ENCODE peak calls at places on chromosomes 3 and 15, in five cellular contexts. U is DND-41, G is breast epithelium, P is stomach, M is RWPE1. D is an unnamed sample.

GRCh38 chr15:46897266-46897665 is 820.0 kb upstream of the SEMA6D start:
- DNase-seq in P (no peak), U (no peak), M (no peak), G (no peak), D (no peak)

GRCh38 chr3:195914648-195915473 is 6.5 kb upstream of the TNK2 start:
- DNase-seq in P (peak), G (peak), U (peak), M (peak), D (no peak)

GRCh38 chr15:40355976-40356585 is 1.9 kb upstream of the DISP2 start:
- DNase-seq in M (no peak), U (no peak), P (no peak), G (no peak), D (no peak)

GRCh38 chr15:31465083-31465955 is 138.7 kb downstream of the KLF13 start:
- DNase-seq in M (peak), G (no peak), U (no peak), P (peak), D (no peak)

GRCh38 chr3:145906755-145907154 is 254.2 kb downstream of the PLOD2 start:
- DNase-seq in G (no peak), P (no peak), M (no peak), U (no peak), D (no peak)

GRCh38 chr15:60519218-60519617 is 40.3 kb upstream of the ICE2 start:
- DNase-seq in U (no peak), P (no peak), G (no peak), M (no peak), D (no peak)

GRCh38 chr3:138921316-138922292 is 25.3 kb downstream of the FOXL2 start:
- DNase-seq in P (no peak), M (peak), G (no peak), U (no peak), D (no peak)

GRCh38 chr3:104437891-104438290 is 928.8 kb upstream of the ALCAM start:
- DNase-seq in U (no peak), P (no peak), M (no peak), G (no peak), D (no peak)

GRCh38 chr3:141413387-141414140 is 45.3 kb downstream of the ZBTB38 start:
- DNase-seq in M (no peak), P (no peak), U (no peak), G (no peak), D (no peak)

GRCh38 chr3:117752984-117753717 is 1043.6 kb downstream of the TUSC7 start:
- DNase-seq in G (no peak), M (no peak), P (no peak), U (no peak), D (no peak)

GRCh38 chr3:129622418-129622872 is 16.0 kb upstream of the PLXND1 start:
- DNase-seq in U (no peak), P (no peak), M (no peak), G (no peak), D (no peak)

GRCh38 chr3:129623447-129624118 is 17.1 kb upstream of the PLXND1 start:
- DNase-seq in M (no peak), U (no peak), G (peak), P (peak), D (no peak)

GRCh38 chr3:129624347-129625070 is 18.0 kb upstream of the PLXND1 start:
- DNase-seq in U (no peak), G (no peak), M (no peak), P (no peak), D (no peak)

GRCh38 chr3:129621626-129622417 is 15.3 kb upstream of the PLXND1 start:
- DNase-seq in P (no peak), M (no peak), U (no peak), G (no peak), D (no peak)

DNA sequence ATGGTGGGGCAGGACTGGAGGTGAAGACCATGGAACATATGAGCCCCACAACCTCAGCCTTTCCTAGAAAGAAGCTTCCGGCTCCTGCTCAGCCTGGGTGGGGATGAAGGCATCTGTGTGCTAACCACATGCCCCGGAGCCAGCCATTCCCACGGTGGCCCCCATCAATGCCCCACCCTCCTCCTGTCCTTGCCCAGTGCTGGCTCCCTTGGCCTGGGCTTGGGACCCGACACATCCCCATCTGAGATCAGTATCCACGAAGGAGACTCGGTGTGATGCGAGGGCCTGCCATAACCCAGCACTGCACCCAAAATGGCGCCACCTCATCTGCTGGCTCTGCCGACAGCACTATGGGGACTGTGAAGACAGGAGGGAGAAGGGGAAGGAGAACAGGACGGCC is 16.5 kb upstream of the PLXND1 start:
- DNase-seq in P (no peak), M (no peak), G (no peak), U (no peak), D (no peak)
- H3K27ac ChIP-seq in P (peak), M (no peak), G (peak), U (no peak), D (no peak)

GRCh38 chr3:171684226-171684625 is 126.1 kb downstream of the PLD1 start:
- DNase-seq in M (no peak), U (no peak), G (no peak), P (no peak), D (no peak)

GRCh38 chr3:171687064-171687463 is 123.2 kb downstream of the PLD1 start:
- DNase-seq in M (no peak), P (no peak), G (no peak), U (no peak), D (no peak)

GRCh38 chr3:171687998-171688397 is 122.3 kb downstream of the PLD1 start:
- DNase-seq in M (no peak), U (no peak), G (no peak), P (no peak), D (no peak)

GRCh38 chr3:171682743-171683142 is 127.5 kb downstream of the PLD1 start:
- DNase-seq in U (no peak), G (no peak), P (no peak), M (no peak), D (no peak)

DNA sequence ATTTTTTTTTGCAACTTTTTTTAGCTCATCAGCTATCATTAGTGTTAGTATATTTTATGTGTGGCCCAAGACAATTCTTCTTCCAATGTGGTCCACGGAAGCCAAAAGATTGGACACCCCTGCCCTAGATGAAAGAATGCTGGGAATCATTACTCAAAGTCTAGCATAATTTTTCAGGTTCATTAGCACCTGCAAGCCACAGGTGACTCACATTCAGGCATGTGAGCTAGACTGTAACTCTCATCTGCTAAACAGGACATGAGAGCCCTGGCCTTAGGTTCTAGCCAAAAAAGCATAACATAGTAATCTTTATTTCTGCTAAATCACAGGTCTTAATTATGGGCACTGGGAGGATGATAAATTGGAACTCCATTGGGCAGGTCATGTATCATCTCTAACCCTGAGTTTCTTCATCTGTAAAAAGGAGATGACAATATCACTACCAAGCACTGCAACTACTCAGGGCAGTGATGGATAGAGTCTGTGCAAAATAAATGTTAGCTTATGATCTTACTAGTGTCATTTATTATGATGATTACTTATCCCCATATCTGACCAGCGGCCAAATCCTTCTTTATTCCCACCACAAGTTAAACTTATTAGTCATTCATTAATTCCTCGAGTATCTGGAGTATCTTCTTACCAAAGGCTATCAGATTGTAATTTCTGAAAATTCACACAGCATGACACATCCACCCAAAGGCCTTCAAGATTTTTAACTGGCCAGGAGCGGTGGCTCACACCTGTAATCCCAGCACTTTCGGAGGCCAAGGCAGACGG is 125.0 kb downstream of the PLD1 start:
- DNase-seq in P (no peak), M (no peak), U (no peak), G (no peak), D (no peak)
- H3K27ac ChIP-seq in P (no peak), M (no peak), U (no peak), G (no peak), D (no peak)

GRCh38 chr3:7897643-7898042 is 604.0 kb upstream of the LMCD1 start:
- DNase-seq in M (no peak), G (no peak), U (no peak), P (no peak), D (no peak)
- H3K27ac ChIP-seq in M (no peak), G (no peak), U (no peak), P (no peak), D (peak)

GRCh38 chr15:43883571-43883970 is 56.8 kb downstream of the WDR76 start:
- DNase-seq in M (no peak), U (no peak), P (no peak), G (no peak), D (no peak)

GRCh38 chr15:43881944-43882343 is 55.1 kb downstream of the WDR76 start:
- DNase-seq in U (no peak), P (no peak), M (no peak), G (no peak), D (peak)

GRCh38 chr15:43879386-43880355 is 52.9 kb downstream of the WDR76 start:
- DNase-seq in G (no peak), P (no peak), M (no peak), U (no peak), D (no peak)

GRCh38 chr15:43878466-43878865 is 51.7 kb downstream of the WDR76 start:
- DNase-seq in M (no peak), U (no peak), G (no peak), P (no peak), D (no peak)

DNA sequence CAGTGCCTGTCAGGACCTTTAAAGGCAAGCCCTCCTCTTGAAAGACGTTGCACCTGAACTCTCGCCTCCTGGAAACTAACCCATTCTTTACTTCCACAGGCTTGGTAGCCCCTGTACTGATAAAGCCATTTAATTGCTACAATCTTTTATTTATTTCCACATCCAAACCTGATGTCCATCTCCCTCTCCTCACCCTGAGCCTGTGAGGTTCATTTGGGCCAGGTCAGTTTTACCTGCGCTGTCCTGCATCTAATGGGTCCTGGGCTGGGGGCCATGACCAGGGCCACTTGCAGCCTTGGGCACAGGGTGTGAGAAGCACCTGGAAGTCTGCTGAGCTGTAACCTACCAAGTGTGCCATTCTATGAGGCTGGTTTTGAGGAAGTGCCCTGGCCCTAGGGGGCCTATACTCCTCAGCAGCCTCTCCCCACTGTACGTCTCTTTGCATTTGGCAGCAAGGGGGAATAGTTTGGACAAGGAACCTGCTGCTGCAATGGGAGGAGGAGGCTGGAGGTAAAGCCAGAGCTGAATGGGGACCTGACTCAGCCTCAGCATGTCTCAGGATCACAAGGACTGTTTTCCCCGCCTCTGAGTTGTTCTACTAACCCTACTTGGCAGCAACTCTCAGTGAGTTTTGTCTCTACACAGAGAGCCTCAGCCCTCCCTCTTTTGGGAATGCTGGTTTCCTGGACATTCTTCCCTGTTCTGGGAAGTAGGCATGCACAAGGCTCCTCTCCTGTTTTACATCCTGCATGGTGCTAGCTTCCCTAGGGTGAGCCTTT is 53.8 kb downstream of the WDR76 start:
- DNase-seq in G (no peak), P (no peak), U (no peak), M (no peak), D (no peak)
- H3K27ac ChIP-seq in G (no peak), P (no peak), U (no peak), M (peak), D (peak)

GRCh38 chr15:51190424-51191068 is 95.8 kb upstream of the TNFAIP8L3 start:
- DNase-seq in U (no peak), M (no peak), P (no peak), G (no peak), D (no peak)
- H3K27ac ChIP-seq in U (no peak), M (no peak), P (no peak), G (peak), D (no peak)

DNA sequence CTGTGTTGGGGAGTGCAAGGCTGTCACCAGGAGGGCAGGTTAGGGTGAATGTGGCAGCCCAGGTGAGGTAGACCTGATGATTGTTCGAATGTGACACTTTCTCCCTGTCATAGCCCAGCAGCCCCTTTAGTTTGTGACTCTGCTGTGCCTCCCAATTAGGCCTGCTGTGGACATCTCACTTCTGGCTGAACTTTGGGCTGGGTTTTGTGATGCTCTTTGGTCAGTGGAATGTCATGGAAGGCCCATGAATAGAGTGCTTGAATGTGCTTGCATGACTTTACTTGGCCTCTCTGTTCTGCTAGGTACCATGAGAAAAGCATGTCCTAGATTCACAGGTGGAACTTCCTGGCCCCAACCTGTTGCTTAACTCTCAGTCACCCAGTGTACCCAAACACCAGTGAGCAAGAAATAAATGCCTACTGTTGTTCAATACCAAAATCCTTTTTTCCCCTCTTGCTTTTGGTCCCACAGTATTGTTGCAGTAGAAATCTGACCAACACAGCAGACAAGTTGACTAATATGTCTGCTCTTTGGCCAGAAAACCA is 249.7 kb downstream of the PTPRG start:
- DNase-seq in P (no peak), M (no peak), U (no peak), G (no peak), D (no peak)
- H3K27ac ChIP-seq in P (no peak), M (no peak), U (no peak), G (no peak), D (no peak)